ENCODE peak calls at places on chromosomes 7 and 10, in seven cellular contexts. K is LHCN-M2; M is kidney; V is AG20443; W is effector CD4-positive, alpha-beta T cell; C is non-pigmented ciliary epithelial cell; I is ACHN. E is an unnamed sample.

GRCh38 chr10:44990965-44991364 is 9.8 kb upstream of the ZNF22 start:
- DNase-seq in C (no peak), M (peak), K (no peak), V (no peak), I (no peak), W (no peak), E (no peak)

GRCh38 chr10:34045571-34046190 is 711.2 kb upstream of the NRP1 start:
- DNase-seq in K (peak), C (no peak), M (no peak), V (no peak), W (no peak), I (no peak), E (no peak)

GRCh38 chr7:74356589-74357315 is 67.5 kb downstream of the CLIP2 start:
- DNase-seq in I (no peak), C (no peak), M (no peak), K (peak), V (no peak), W (no peak), E (no peak)

GRCh38 chr10:43078986-43079273 is 2.1 kb downstream of the RET start:
- DNase-seq in I (peak), V (peak), M (no peak), C (no peak), K (peak), W (no peak), E (peak)

GRCh38 chr10:129960493-129961273 is 3.4 kb downstream of the EBF3 start:
- DNase-seq in W (no peak), M (no peak), V (no peak), I (no peak), C (no peak), K (no peak), E (no peak)

GRCh38 chr7:74502216-74502891 is 48.6 kb downstream of the GTF2IRD1 start:
- DNase-seq in V (peak), C (no peak), W (no peak), M (no peak), K (peak), I (no peak), E (peak)

GRCh38 chr10:91409869-91410637 is at the start of gene HECTD2:
- DNase-seq in K (peak), W (peak), I (peak), M (peak), V (peak), C (no peak), E (peak)

GRCh38 chr10:28090506-28090905 is 91.6 kb upstream of the ODAD2 start:
- DNase-seq in V (no peak), W (no peak), I (no peak), M (no peak), K (no peak), C (no peak), E (no peak)

GRCh38 chr10:17290226-17290625 is 62.2 kb downstream of the VIM start:
- DNase-seq in M (no peak), I (no peak), V (no peak), W (no peak), K (peak), C (no peak), E (peak)

GRCh38 chr7:83751217-83751616 is 102.3 kb upstream of the SEMA3E start:
- DNase-seq in I (no peak), V (no peak), M (no peak), W (no peak), K (peak), C (peak), E (no peak)

GRCh38 chr10:72104472-72105097 is 16.2 kb upstream of the SPOCK2 start:
- DNase-seq in C (no peak), V (peak), K (peak), M (no peak), I (no peak), W (no peak), E (peak)

GRCh38 chr7:486216-486743 is 33.4 kb downstream of the PDGFA start:
- DNase-seq in W (no peak), I (no peak), V (no peak), M (peak), K (no peak), C (no peak), E (no peak)

GRCh38 chr10:133169173-133169947 is 9.3 kb downstream of the KNDC1 start:
- DNase-seq in C (no peak), W (no peak), V (no peak), I (no peak), M (no peak), K (no peak), E (no peak)

GRCh38 chr10:132351611-132352010 is 19.6 kb downstream of the LRRC27 start:
- DNase-seq in W (no peak), C (no peak), K (no peak), I (no peak), M (no peak), V (no peak), E (no peak)

GRCh38 chr10:11180228-11180627 is 162.6 kb downstream of the CELF2 start:
- DNase-seq in W (peak), C (no peak), I (no peak), M (no peak), V (no peak), K (no peak), E (no peak)

GRCh38 chr10:131201741-131202515 is 109.6 kb downstream of the TCERG1L start:
- DNase-seq in C (no peak), W (no peak), K (no peak), I (no peak), M (peak), V (no peak), E (no peak)

GRCh38 chr7:1804310-1804709 is 134.2 kb downstream of the ELFN1 start:
- DNase-seq in W (no peak), I (no peak), K (no peak), C (no peak), M (peak), V (no peak), E (no peak)

GRCh38 chr10:90430186-90430585 is 427.7 kb downstream of the HTR7 start:
- DNase-seq in M (no peak), V (no peak), I (no peak), K (no peak), C (no peak), W (no peak), E (no peak)

GRCh38 chr7:90961037-90961725 is 303.1 kb upstream of the FZD1 start:
- DNase-seq in I (no peak), K (peak), V (no peak), C (no peak), W (no peak), M (no peak), E (no peak)

GRCh38 chr10:132571565-132572544 is 34.3 kb downstream of the INPP5A start:
- DNase-seq in M (no peak), C (peak), K (peak), W (peak), I (peak), V (peak), E (peak)

GRCh38 chr10:118904284-118904683 is 125.2 kb upstream of the NANOS1 start:
- DNase-seq in M (no peak), C (no peak), V (no peak), I (no peak), K (no peak), W (no peak), E (no peak)

GRCh38 chr7:44379366-44380178 is 54.2 kb upstream of the CAMK2B start:
- DNase-seq in K (peak), M (peak), C (no peak), W (no peak), I (no peak), V (peak), E (peak)

GRCh38 chr7:132390705-132391104 is 185.6 kb downstream of the PLXNA4 start:
- DNase-seq in M (no peak), W (no peak), C (peak), K (no peak), V (peak), I (no peak), E (peak)